ENCODE peak calls at places on chromosomes 2 and 18, in seven cellular contexts. B is CD8-positive, alpha-beta T cell; T is colonic mucosa; G is left lung; U is thoracic aorta; D is PC-9; C is A549. J is an unnamed sample.

GRCh38 chr18:47422524-47422923 is 171.1 kb upstream of the SKOR2 start:
- DNase-seq in T (no peak), D (no peak), C (no peak), G (no peak), B (no peak), U (no peak), J (no peak)

GRCh38 chr18:61141691-61142090 is 191.5 kb upstream of the CDH20 start:
- DNase-seq in B (no peak), G (no peak), D (no peak), U (no peak), C (no peak), T (no peak), J (no peak)

GRCh38 chr2:160670618-160671017 is 177.0 kb upstream of the RBMS1 start:
- DNase-seq in D (no peak), T (no peak), C (no peak), B (no peak), G (no peak), U (no peak), J (no peak)

GRCh38 chr2:12720181-12720580 is 3.4 kb downstream of the TRIB2 start:
- DNase-seq in U (no peak), T (no peak), G (no peak), B (no peak), D (no peak), C (no peak), J (no peak)

GRCh38 chr2:17543131-17543660 is 2.7 kb downstream of the VSNL1 start:
- DNase-seq in B (no peak), U (no peak), G (no peak), D (no peak), T (peak; percentile 44), C (no peak), J (no peak)

GRCh38 chr2:225270861-225271260 is 128.6 kb upstream of the NYAP2 start:
- DNase-seq in C (peak; percentile 32), B (no peak), D (peak; percentile 55), T (no peak), U (no peak), G (no peak), J (no peak)

GRCh38 chr2:226031078-226031937 is 631.8 kb downstream of the NYAP2 start:
- DNase-seq in D (peak; percentile 49), G (peak; percentile 59), C (peak; percentile 67), U (no peak), B (no peak), T (peak; percentile 30), J (peak; percentile 76)

GRCh38 chr18:13393338-13393737 is 174.8 kb downstream of the LDLRAD4 start:
- DNase-seq in U (no peak), B (peak; percentile 2), C (no peak), D (no peak), T (no peak), G (no peak), J (no peak)

GRCh38 chr2:229388746-229389145 is 117.7 kb upstream of the PID1 start:
- DNase-seq in U (no peak), D (no peak), B (no peak), G (no peak), T (no peak), C (no peak), J (no peak)

GRCh38 chr2:71696381-71696780 is 243.0 kb downstream of the DYSF start:
- DNase-seq in G (peak; percentile 27), D (no peak), T (no peak), B (no peak), C (no peak), U (no peak), J (peak; percentile 46)

GRCh38 chr18:11989966-11990380 is 8.7 kb downstream of the IMPA2 start:
- DNase-seq in T (no peak), D (peak; percentile 70), B (no peak), C (no peak), U (no peak), G (peak; percentile 32), J (no peak)

GRCh38 chr2:233059797-233060499 is at the start of gene INPP5D:
- DNase-seq in U (no peak), D (no peak), T (peak; percentile 53), C (no peak), B (peak; percentile 76), G (peak; percentile 74), J (peak; percentile 77)

GRCh38 chr18:71808576-71808975 is 735.6 kb downstream of the CBLN2 start:
- DNase-seq in C (no peak), U (no peak), B (no peak), D (no peak), G (no peak), T (no peak), J (no peak)

GRCh38 chr2:240981871-240982800 is 16.3 kb upstream of the SNED1 start:
- DNase-seq in B (no peak), D (no peak), U (no peak), G (peak; percentile 26), T (no peak), C (no peak), J (no peak)

GRCh38 chr2:95344208-95344570 is 47.0 kb downstream of the KCNIP3 start:
- DNase-seq in B (no peak), D (no peak), G (peak; percentile 12), C (no peak), U (no peak), T (no peak), J (peak; percentile 33)

GRCh38 chr18:55322176-55322735 is 265.7 kb downstream of the TCF4 start:
- DNase-seq in U (peak; percentile 63), B (peak; percentile 10), G (peak; percentile 85), C (peak; percentile 1), T (peak; percentile 61), D (no peak), J (peak; percentile 78)

GRCh38 chr2:20738789-20739188 is 71.8 kb downstream of the GDF7 start:
- DNase-seq in T (no peak), D (no peak), U (no peak), B (no peak), C (no peak), G (no peak), J (no peak)

GRCh38 chr18:13480856-13481255 is 245.5 kb downstream of the FAM210A start:
- DNase-seq in T (no peak), U (no peak), G (no peak), B (no peak), C (no peak), D (no peak), J (no peak)

GRCh38 chr2:169276045-169276444 is 86.3 kb downstream of the LRP2 start:
- DNase-seq in B (no peak), U (no peak), T (no peak), D (peak; percentile 1), G (no peak), C (no peak), J (no peak)

GRCh38 chr2:142130111-142131015 is 453 bp downstream of the LRP1B start:
- DNase-seq in G (peak; percentile 44), U (no peak), D (peak; percentile 64), B (peak; percentile 10), C (no peak), T (peak; percentile 59), J (peak; percentile 82)

GRCh38 chr2:109398616-109399015 is 215.2 kb downstream of the SEPTIN10 start:
- DNase-seq in D (no peak), U (no peak), C (no peak), T (no peak), G (no peak), B (no peak), J (no peak)

GRCh38 chr2:152025678-152026287 is 73.1 kb downstream of the CACNB4 start:
- DNase-seq in T (peak; percentile 84), U (peak; percentile 29), B (peak; percentile 78), C (peak; percentile 40), D (peak; percentile 74), G (peak; percentile 85), J (peak; percentile 91)

GRCh38 chr18:46264255-46264654 is 160.1 kb downstream of the HAUS1 start:
- DNase-seq in U (no peak), C (peak; percentile 2), G (no peak), B (no peak), T (no peak), D (no peak), J (no peak)

GRCh38 chr18:58229162-58229561 is 185.1 kb downstream of the NEDD4L start:
- DNase-seq in U (no peak), D (no peak), G (no peak), T (no peak), B (no peak), C (no peak), J (no peak)

GRCh38 chr18:58232674-58233073 is 188.6 kb downstream of the NEDD4L start:
- DNase-seq in D (no peak), C (no peak), B (no peak), G (no peak), U (no peak), T (no peak), J (no peak)

GRCh38 chr18:58230438-58231179 is 186.6 kb downstream of the NEDD4L start:
- DNase-seq in B (no peak), U (no peak), T (peak; percentile 58), C (no peak), G (no peak), D (peak; percentile 33), J (no peak)

GRCh38 chr18:58234359-58234741 is 190.3 kb downstream of the NEDD4L start:
- DNase-seq in C (no peak), B (no peak), U (no peak), T (no peak), G (no peak), D (no peak), J (no peak)

DNA sequence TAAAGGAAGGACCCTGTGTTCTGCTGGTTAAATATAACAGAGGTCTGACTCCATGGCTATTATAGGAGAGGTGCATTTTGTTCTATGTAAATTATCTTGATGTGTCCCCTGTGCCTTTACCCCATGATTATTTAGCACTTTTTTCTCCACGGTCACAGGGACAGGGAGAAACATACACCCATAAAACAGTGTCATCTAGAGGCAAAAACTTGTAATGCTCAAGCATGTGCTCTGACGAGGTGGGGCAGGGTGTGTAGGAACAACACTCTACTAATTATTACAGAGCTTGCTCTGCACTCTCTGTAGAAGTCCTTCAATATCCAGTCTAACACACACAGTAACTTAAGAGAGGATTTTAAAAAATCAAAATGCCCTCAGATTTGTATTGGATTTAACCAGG is 187.9 kb downstream of the NEDD4L start:
- DNase-seq in T (no peak), D (no peak), C (peak; percentile 19), B (no peak), U (no peak), G (no peak), J (no peak)
- H3K27ac ChIP-seq in T (peak overlapping the region; percentile 16), D (no peak overlapping the region), C (peak overlapping the region; percentile 60), B (no peak overlapping the region), U (no peak overlapping the region), G (no peak overlapping the region), J (no peak overlapping the region)

DNA sequence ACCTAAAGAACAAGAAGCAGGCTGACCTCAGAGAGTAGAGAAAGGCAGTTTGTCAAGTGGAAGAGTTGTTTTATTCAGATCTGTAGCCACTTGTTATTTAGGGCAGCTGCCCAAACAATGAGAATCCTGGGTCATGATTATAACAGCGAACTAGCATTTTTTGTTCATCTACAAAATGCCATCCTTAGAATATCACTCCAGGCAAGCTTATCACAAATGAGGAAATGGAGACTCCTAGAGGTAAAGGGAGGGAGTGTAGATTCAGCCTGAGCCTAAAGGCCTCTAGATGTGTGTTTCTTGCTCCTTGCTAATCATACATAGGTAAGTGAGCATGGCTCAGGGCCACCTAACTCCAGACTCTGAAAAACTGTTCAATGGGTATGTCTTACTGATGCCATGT is 126.1 kb downstream of the HNMT start:
- DNase-seq in D (no peak), B (no peak), G (no peak), C (no peak), T (peak; percentile 32), U (no peak), J (no peak)
- TF ChIP-seq CTCF in D (peak; percentile 68), B (no peak), G (peak; percentile 52), C (peak; percentile 26), T (peak; percentile 53), U (peak; percentile 43), J (peak; percentile 66)

GRCh38 chr2:216011320-216011849 is 2.0 kb downstream of the MREG start:
- DNase-seq in U (no peak), G (no peak), B (no peak), T (no peak), D (no peak), C (no peak), J (no peak)
- H3K4me1 ChIP-seq in U (peaks cover 15% of the 10 kb centered on the region), G (peaks cover 4% of the 10 kb centered on the region), B (peaks cover 32% of the 10 kb centered on the region), T (no peaks in the 10 kb centered on the region), D (peaks cover 44% of the 10 kb centered on the region), C (peaks cover 26% of the 10 kb centered on the region), J (peaks cover 10% of the 10 kb centered on the region)

GRCh38 chr2:221716434-221717303 is 144.6 kb upstream of the EPHA4 start:
- DNase-seq in G (no peak), D (no peak), C (peak; percentile 31), U (no peak), T (peak; percentile 36), B (no peak), J (no peak)
- H3K27ac ChIP-seq in G (no peak overlapping the region), D (peak overlapping the region; percentile 9), C (peak overlapping the region; percentile 70), U (no peak overlapping the region), T (peak overlapping the region; percentile 41), B (no peak overlapping the region), J (no peak overlapping the region)

J was measured in upper lobe of right lung.